ENCODE peak calls at places on chromosomes 7 and 10, in five cellular contexts. B is left colon, H is ovary, I is fibroblast of mammary gland, O is tibial nerve. A is an unnamed sample.

GRCh38 chr7:99766484-99767099 is 17.4 kb downstream of the CYP3A4 start:
- DNase-seq in I (no peak), H (no peak), B (no peak), O (no peak), A (no peak)

GRCh38 chr7:71972513-71972912 is 439.6 kb downstream of the CALN1 start:
- DNase-seq in H (no peak), I (no peak), B (no peak), O (no peak), A (no peak)

GRCh38 chr10:90968448-90969086 is 47.7 kb upstream of the ANKRD1 start:
- DNase-seq in H (no peak), I (peak), B (no peak), O (no peak), A (no peak)

GRCh38 chr7:158740013-158740656 is 35.5 kb upstream of the NCAPG2 start:
- DNase-seq in B (no peak), O (no peak), I (peak), H (peak), A (no peak)

GRCh38 chr7:129952164-129952652 is 552 bp downstream of the UBE2H start:
- DNase-seq in I (peak), H (peak), B (peak), O (no peak), A (peak)

GRCh38 chr10:29559996-29560395 is 74.8 kb downstream of the SVIL start:
- DNase-seq in H (no peak), O (no peak), B (no peak), I (no peak), A (no peak)

GRCh38 chr10:79397575-79398303 is 47.7 kb downstream of the ZCCHC24 start:
- DNase-seq in H (no peak), B (no peak), I (peak), O (no peak), A (no peak)

GRCh38 chr7:87330942-87331341 is 14.5 kb upstream of the CROT start:
- DNase-seq in B (no peak), O (no peak), I (no peak), H (no peak), A (no peak)

GRCh38 chr10:92891885-92892705 is 43.8 kb downstream of the EXOC6 start:
- DNase-seq in B (peak), I (peak), O (no peak), H (peak), A (peak)

GRCh38 chr7:22156205-22156604 is 200.7 kb downstream of the RAPGEF5 start:
- DNase-seq in B (no peak), H (no peak), O (no peak), I (peak), A (no peak)

GRCh38 chr7:155984609-155985405 is 172.5 kb upstream of the SHH start:
- DNase-seq in B (no peak), H (no peak), O (peak), I (no peak), A (no peak)

GRCh38 chr10:79292789-79293746 is 54.2 kb upstream of the PPIF start:
- DNase-seq in I (no peak), H (no peak), O (no peak), B (no peak), A (no peak)

GRCh38 chr10:112911196-112911595 is 38.9 kb upstream of the TCF7L2 start:
- DNase-seq in I (no peak), O (no peak), H (no peak), B (no peak), A (no peak)

GRCh38 chr10:72242675-72243074 is 26.6 kb upstream of the ASCC1 start:
- DNase-seq in O (peak), H (peak), I (peak), B (no peak), A (peak)

GRCh38 chr10:34049887-34050286 is 715.4 kb upstream of the NRP1 start:
- DNase-seq in B (no peak), I (peak), O (no peak), H (no peak), A (no peak)

GRCh38 chr10:129933456-129934092 is 30.5 kb downstream of the EBF3 start:
- DNase-seq in I (no peak), O (no peak), B (no peak), H (no peak), A (no peak)

GRCh38 chr10:62076872-62077271 is 175.4 kb downstream of the ARID5B start:
- DNase-seq in O (no peak), B (no peak), H (no peak), I (peak), A (no peak)

GRCh38 chr10:71363936-71364335 is 32.8 kb upstream of the CDH23 start:
- DNase-seq in H (no peak), O (no peak), I (no peak), B (no peak), A (no peak)

GRCh38 chr10:84452006-84452405 is 123.6 kb downstream of the CCSER2 start:
- DNase-seq in H (no peak), B (no peak), O (no peak), I (peak), A (no peak)

GRCh38 chr10:33211123-33211878 is 123.2 kb downstream of the NRP1 start:
- DNase-seq in B (no peak), O (peak), I (peak), H (peak), A (no peak)

GRCh38 chr10:30058570-30059132 is 735 bp downstream of the JCAD start:
- DNase-seq in H (peak), B (peak), O (no peak), I (no peak), A (no peak)

GRCh38 chr7:27213150-27213903 is 13.4 kb upstream of the HOXA13 start:
- DNase-seq in I (no peak), H (no peak), B (no peak), O (no peak), A (no peak)

GRCh38 chr7:44163591-44163990 is 22.5 kb upstream of the MYL7 start:
- DNase-seq in I (peak), H (no peak), B (no peak), O (no peak), A (no peak)

GRCh38 chr7:137282043-137282442 is 61.5 kb downstream of the PTN start:
- DNase-seq in B (no peak), I (no peak), O (no peak), H (no peak), A (no peak)

GRCh38 chr10:30694492-30695228 is 65.1 kb upstream of the LYZL2 start:
- DNase-seq in B (no peak), H (no peak), I (no peak), O (no peak), A (no peak)

GRCh38 chr7:29607889-29608288 is 44.3 kb downstream of the PRR15 start:
- DNase-seq in H (no peak), O (no peak), B (no peak), I (peak), A (no peak)

GRCh38 chr7:41188163-41189130 is 514.4 kb downstream of the INHBA start:
- DNase-seq in O (no peak), I (peak), H (no peak), B (no peak), A (no peak)

GRCh38 chr7:157022681-157023588 is 12.5 kb upstream of the MNX1 start:
- DNase-seq in H (no peak), O (no peak), I (no peak), B (no peak), A (no peak)

GRCh38 chr7:149067869-149068268 is 22.6 kb downstream of the ZNF786 start:
- DNase-seq in O (no peak), B (no peak), I (no peak), H (no peak), A (no peak)

GRCh38 chr10:95260397-95260881 is 30.4 kb downstream of the PDLIM1 start:
- DNase-seq in O (no peak), I (peak), H (no peak), B (no peak), A (no peak)

GRCh38 chr7:74587435-74588126 is 69.9 kb upstream of the GTF2I start:
- DNase-seq in I (peak), H (peak), O (peak), B (peak), A (peak)

GRCh38 chr10:91681361-91682276 is 48.7 kb upstream of the PPP1R3C start:
- DNase-seq in B (no peak), O (no peak), H (peak), I (peak), A (no peak)

GRCh38 chr10:116197961-116198360 is 75.0 kb downstream of the GFRA1 start:
- DNase-seq in I (no peak), H (no peak), B (no peak), O (no peak), A (no peak)